ENCODE peak calls at places on chromosomes 16 and 17, in four cellular contexts. K, L, E and J are unnamed samples.

GRCh38 chr17:47131761-47132160 is 57.3 kb downstream of the CDC27 start:
- DNase-seq in E (no peak), K (no peak), L (no peak), J (no peak)

GRCh38 chr17:65109990-65110680 is 27.0 kb upstream of the RGS9 start:
- DNase-seq in L (no peak), E (no peak), K (no peak), J (no peak)

GRCh38 chr17:7466644-7467341 is 12.6 kb downstream of the ZBTB4 start:
- DNase-seq in E (no peak), L (no peak), K (no peak), J (no peak)

GRCh38 chr16:24966031-24966430 is 49.1 kb downstream of the ARHGAP17 start:
- DNase-seq in K (no peak), L (no peak), E (no peak), J (no peak)

GRCh38 chr16:4109250-4109736 is 6.9 kb downstream of the ADCY9 start:
- DNase-seq in L (no peak), E (no peak), K (no peak), J (no peak)

GRCh38 chr17:12709063-12709462 is 43.4 kb downstream of the MYOCD start:
- DNase-seq in E (no peak), K (no peak), L (no peak), J (no peak)

GRCh38 chr17:8012045-8012580 is 9.7 kb downstream of the GUCY2D start:
- DNase-seq in K (no peak), L (no peak), E (no peak), J (no peak)

GRCh38 chr16:87681990-87682570 is 79.8 kb downstream of the JPH3 start:
- DNase-seq in L (peak), K (peak), E (no peak), J (no peak)

GRCh38 chr16:31436221-31437045 is 6.2 kb downstream of the ZNF843 start:
- DNase-seq in K (no peak), L (no peak), E (no peak), J (no peak)

GRCh38 chr16:20740007-20740883 is 1.4 kb downstream of the THUMPD1 start:
- DNase-seq in E (no peak), L (peak), K (no peak), J (no peak)

GRCh38 chr17:77366206-77366557 is 225.4 kb downstream of the SEC14L1 start:
- DNase-seq in E (no peak), K (no peak), L (no peak), J (no peak)

GRCh38 chr17:77364381-77364911 is 223.7 kb downstream of the SEC14L1 start:
- DNase-seq in L (no peak), E (no peak), K (no peak), J (no peak)

GRCh38 chr17:77365584-77366186 is 224.9 kb downstream of the SEC14L1 start:
- DNase-seq in L (no peak), K (no peak), E (peak), J (no peak)

GRCh38 chr17:77363821-77364361 is 223.1 kb downstream of the SEC14L1 start:
- DNase-seq in E (no peak), K (no peak), L (no peak), J (no peak)

DNA sequence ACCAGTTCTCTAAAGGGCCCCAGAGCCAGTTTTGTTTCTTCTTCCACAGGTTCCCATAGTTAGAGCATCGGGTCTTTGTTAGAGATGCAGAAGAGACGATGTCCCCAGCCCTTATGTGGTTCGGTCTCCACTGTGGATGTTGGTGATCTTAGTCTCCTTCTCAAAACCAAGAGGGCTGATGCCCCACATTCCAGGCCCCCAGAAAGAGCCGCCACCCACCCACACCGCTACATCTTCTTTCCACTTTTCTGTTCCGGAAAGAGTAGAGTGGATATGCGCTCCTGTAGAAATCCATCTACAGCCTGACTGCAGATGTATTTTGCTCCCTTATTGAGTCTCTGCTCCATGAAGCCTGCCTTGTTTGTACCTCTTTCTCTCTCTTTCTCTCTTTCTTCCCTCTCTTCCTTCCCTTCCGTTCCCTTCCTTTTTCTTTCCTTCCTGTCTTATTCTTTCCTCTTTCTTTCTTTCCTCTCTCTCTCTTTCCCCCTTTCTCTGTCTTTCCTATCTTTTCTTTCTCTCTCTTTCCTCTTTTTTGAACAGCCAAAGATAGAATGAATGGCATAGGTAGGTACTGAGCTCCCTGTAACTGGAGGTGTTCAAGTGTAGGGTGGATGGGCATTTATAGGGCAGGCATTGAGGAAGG is 224.3 kb downstream of the SEC14L1 start:
- DNase-seq in E (no peak), K (no peak), L (no peak), J (no peak)
- TF ChIP-seq CTCF in E (no peak), K (no peak), L (no peak), J (no peak)

GRCh38 chr17:4812690-4813089 is 5.7 kb downstream of the PLD2 start:
- DNase-seq in E (no peak), L (no peak), K (no peak), J (no peak)

GRCh38 chr17:4816826-4817225 is 9.9 kb downstream of the PLD2 start:
- DNase-seq in K (no peak), E (no peak), L (no peak), J (no peak)

GRCh38 chr17:4811471-4811870 is 4.5 kb downstream of the PLD2 start:
- DNase-seq in K (no peak), E (no peak), L (no peak), J (no peak)

GRCh38 chr17:4818276-4818675 is 11.3 kb downstream of the PLD2 start:
- DNase-seq in K (no peak), E (no peak), L (peak), J (no peak)

DNA sequence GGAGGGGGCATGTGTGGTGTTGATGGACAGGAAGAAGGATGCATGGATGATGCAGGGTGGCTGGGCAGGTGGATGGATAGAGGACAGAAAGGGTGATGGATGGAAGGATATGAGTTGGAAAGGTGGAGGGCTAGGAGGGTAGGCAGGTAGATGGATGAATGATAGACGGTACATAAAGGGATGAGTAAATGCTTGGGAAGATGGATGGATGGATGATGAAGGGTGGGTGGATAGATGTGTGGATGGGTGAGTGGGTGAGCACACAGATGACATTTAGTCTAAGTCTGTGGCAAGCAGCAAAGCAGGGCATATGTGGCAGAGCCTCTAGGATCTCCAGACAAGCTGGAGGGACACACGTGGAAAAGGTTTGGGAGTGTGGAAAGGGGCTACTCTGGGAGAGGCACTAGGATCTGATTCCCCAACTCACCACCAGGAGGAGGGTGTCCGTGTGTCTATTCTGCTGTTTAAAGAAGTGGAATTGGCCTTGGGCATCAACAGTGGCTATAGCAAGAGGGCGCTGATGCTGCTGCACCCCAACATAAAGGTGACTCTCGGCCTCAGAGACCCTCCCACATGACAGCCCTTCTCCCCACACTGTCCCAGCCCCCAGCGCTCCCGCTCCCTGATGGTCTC is 8.2 kb downstream of the PLD2 start:
- DNase-seq in E (no peak), K (no peak), L (peak), J (no peak)
- TF ChIP-seq CTCF in E (no peak), K (peak), L (peak), J (peak)

GRCh38 chr16:64997121-64997520 is 124.7 kb downstream of the CDH11 start:
- DNase-seq in E (no peak), K (no peak), L (no peak), J (no peak)

GRCh38 chr16:65002265-65002664 is 119.6 kb downstream of the CDH11 start:
- DNase-seq in L (no peak), E (no peak), K (no peak), J (no peak)

GRCh38 chr16:65000654-65001053 is 121.2 kb downstream of the CDH11 start:
- DNase-seq in E (no peak), K (no peak), L (no peak), J (no peak)

GRCh38 chr16:64993464-64993863 is 128.4 kb downstream of the CDH11 start:
- DNase-seq in L (no peak), K (no peak), E (no peak), J (no peak)

GRCh38 chr16:64996641-64997040 is 125.2 kb downstream of the CDH11 start:
- DNase-seq in K (no peak), E (no peak), L (no peak), J (no peak)
- TF ChIP-seq CTCF in K (no peak), E (no peak), L (no peak), J (no peak)

GRCh38 chr17:79960788-79961522 is 74.7 kb downstream of the TBC1D16 start:
- DNase-seq in E (no peak), K (no peak), L (no peak), J (no peak)
- TF ChIP-seq CTCF in E (no peak), K (no peak), L (no peak), J (no peak)

GRCh38 chr16:48862087-48862532 is 252.1 kb upstream of the N4BP1 start:
- DNase-seq in K (peak), L (peak), E (no peak), J (no peak)
- TF ChIP-seq CTCF in K (peak), L (peak), E (no peak), J (peak)

GRCh38 chr16:66342294-66342900 is 24.1 kb upstream of the CDH5 start:
- DNase-seq in L (peak), K (no peak), E (no peak), J (no peak)
- TF ChIP-seq CTCF in L (peak), K (peak), E (no peak), J (peak)

GRCh38 chr16:73051216-73051615 is 3.3 kb upstream of the ZFHX3 start:
- DNase-seq in E (no peak), K (no peak), L (no peak), J (no peak)

GRCh38 chr16:73048292-73049050 is 543 bp upstream of the ZFHX3 start:
- DNase-seq in E (no peak), L (peak), K (no peak), J (no peak)

GRCh38 chr16:73051903-73052302 is 4.0 kb upstream of the ZFHX3 start:
- DNase-seq in L (no peak), E (no peak), K (no peak), J (no peak)

GRCh38 chr16:73049051-73049910 is 1.4 kb upstream of the ZFHX3 start:
- DNase-seq in K (no peak), E (no peak), L (no peak), J (no peak)

DNA sequence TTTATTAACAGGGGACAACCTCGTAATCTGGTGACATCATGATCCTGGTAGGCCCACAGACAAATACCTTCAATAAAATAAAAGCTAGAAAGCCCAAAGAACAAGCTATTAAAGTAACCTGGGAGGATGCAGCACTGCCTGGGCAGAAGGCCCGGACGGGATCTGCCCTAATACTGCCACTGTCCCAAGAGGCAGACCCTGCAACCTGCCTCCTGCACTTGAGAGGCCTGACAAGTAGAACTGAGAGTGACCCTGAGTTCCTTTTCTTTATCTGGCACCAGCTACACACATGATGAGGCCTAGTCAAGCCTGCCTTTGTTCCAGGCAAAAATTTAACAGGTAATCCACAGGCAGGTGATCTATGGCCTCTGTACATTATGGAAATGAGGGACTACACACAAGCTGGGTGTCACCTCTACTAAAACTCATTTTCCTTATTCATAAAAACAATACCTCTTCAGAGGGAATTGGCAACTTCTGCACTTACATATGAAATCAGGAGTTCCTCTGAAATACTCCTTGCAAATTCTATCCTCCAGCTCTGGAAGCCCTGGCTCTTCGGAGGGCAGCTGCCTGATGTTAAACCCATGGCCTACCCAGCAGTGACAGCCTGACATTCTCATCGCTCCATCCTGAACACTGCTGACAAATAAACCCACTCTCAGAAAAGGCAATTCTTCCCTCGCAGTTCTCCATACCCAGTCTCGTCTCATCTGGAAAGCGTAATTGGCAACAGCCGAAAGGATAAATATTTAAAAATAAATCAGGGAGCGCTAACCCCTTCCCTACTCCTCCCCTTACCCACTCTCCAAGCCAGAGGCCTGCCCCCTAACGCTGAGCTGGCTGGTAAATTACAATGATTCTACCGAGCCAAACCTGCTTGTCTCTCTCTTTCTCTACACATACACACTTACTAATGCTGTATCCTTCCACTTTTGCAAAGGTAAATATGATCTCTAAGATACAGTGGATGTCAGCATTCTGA is 2.5 kb upstream of the ZFHX3 start:
- DNase-seq in E (no peak), K (no peak), L (no peak), J (no peak)
- TF ChIP-seq CTCF in E (no peak), K (no peak), L (peak), J (peak)

DNA sequence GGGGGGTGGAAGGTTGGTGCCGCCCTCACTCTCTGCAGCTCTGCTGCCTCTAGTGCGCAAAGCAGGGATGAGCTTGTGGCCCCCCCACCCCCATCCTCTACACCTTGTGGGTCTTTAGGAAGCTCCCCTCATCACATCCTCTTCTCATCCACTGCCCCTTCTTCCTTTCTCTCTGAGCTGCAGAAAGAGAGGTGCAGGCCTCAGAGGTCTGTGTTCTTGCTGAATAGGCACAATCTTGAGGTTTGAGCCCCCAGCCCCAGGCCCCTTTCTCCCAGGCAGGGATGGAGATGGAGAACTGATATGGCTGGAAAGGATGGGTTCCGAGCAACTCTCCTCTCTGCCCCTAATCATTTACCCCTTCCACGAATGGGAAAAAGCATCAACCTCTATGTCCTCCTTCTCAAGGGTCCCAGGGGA is 2.6 kb downstream of the CACNA1G start:
- DNase-seq in K (no peak), E (no peak), L (no peak), J (no peak)
- TF ChIP-seq CTCF in K (no peak), E (no peak), L (no peak), J (peak)

DNA sequence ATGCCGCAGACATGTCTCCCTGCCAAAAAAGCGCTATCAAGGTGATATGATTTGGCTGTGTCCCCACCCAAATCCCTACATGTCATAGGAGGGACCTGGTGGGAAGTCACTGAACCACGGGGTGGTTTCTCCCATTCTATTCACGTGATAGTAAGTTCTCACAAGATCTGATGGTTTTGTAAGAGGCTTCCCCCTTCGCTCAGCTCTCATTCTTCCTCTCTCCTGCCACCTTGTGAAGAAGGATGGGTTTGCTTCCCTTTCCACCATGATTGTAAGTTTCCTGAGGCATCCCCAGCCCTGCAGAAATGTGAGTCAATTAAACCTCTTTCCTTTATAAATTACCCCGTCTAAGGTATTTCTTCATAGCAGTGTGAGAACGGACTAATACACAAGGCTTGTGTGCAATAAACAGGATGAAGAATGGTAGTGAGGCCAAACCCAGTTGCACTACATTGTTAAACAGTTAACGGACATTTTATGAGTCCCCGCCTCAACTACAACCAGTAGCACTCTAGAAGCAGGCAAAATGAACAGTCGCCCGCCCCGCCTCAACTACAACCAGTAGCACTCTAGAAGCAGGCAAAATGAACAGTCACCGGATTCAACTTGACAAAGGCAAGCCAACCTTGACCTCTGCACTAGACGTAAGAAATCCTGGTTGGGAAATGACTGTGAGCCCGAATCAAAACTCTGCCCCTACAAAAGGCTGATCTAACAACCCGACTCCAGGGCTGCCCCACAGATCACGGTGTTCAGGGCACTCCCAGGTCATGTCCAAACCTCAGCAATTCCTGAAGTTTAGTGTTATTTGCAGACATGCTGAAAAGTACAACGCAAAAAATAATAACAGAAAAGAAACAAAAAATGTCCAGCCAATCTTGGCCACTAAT is 26.3 kb downstream of the VPS53 start:
- DNase-seq in E (no peak), L (peak), K (no peak), J (no peak)
- TF ChIP-seq CTCF in E (no peak), L (peak), K (peak), J (peak)

GRCh38 chr16:49464877-49465504 is 91.4 kb downstream of the C16orf78 start:
- DNase-seq in L (peak), E (no peak), K (no peak), J (peak)
- TF ChIP-seq CTCF in L (peak), E (no peak), K (no peak), J (peak)